ENCODE peak calls at places on chromosome 14, in four cellular contexts. P is K562, Y is HCT116, I is H1. G is an unnamed sample.

GRCh38 chr14:92846162-92846897 is 52.2 kb downstream of the GOLGA5 start:
- DNase-seq in I (no peak), Y (peak; percentile 2), P (peak; percentile 65), G (peak; percentile 86)

GRCh38 chr14:96204151-96205058 is at the start of gene BDKRB2:
- DNase-seq in P (no peak), I (peak; percentile 69), Y (peak; percentile 38), G (no peak)

GRCh38 chr14:40222996-40223395 is 790.8 kb upstream of the FBXO33 start:
- DNase-seq in P (no peak), I (no peak), Y (no peak), G (no peak)

GRCh38 chr14:60092516-60092915 is 793 bp downstream of the PCNX4 start:
- DNase-seq in I (no peak), P (peak; percentile 32), Y (no peak), G (no peak)

GRCh38 chr14:72745546-72745945 is 148.4 kb downstream of the DPF3 start:
- DNase-seq in Y (no peak), I (peak; percentile 7), P (no peak), G (no peak)

GRCh38 chr14:56189306-56189705 is 71.1 kb downstream of the PELI2 start:
- DNase-seq in P (no peak), Y (no peak), I (no peak), G (no peak)

GRCh38 chr14:38721822-38722431 is 381.1 kb downstream of the SEC23A start:
- DNase-seq in Y (peak; percentile 40), P (peak; percentile 34), I (peak; percentile 88), G (peak; percentile 4)

GRCh38 chr14:101962503-101962874 is 1.9 kb upstream of the DYNC1H1 start:
- DNase-seq in Y (peak; percentile 21), P (peak; percentile 90), I (no peak), G (no peak)

GRCh38 chr14:51996148-51996746 is 6.9 kb downstream of the RTRAF start:
- DNase-seq in I (no peak), P (peak; percentile 38), Y (no peak), G (no peak)

GRCh38 chr14:67973415-67973814 is 153.8 kb downstream of the RAD51B start:
- DNase-seq in I (no peak), P (no peak), Y (no peak), G (no peak)

GRCh38 chr14:77099425-77100167 is 1.5 kb downstream of the CIPC start:
- DNase-seq in P (peak; percentile 53), I (no peak), Y (no peak), G (no peak)

GRCh38 chr14:105473677-105474477 is 744 bp upstream of the CRIP2 start:
- DNase-seq in I (peak; percentile 96), Y (peak; percentile 66), P (peak; percentile 78), G (no peak)

GRCh38 chr14:91889477-91890211 is 22.3 kb upstream of the TC2N start:
- DNase-seq in Y (no peak), I (no peak), P (no peak), G (no peak)

GRCh38 chr14:32205984-32206383 is 2.9 kb upstream of the RNU6-8 start:
- DNase-seq in P (no peak), I (no peak), Y (no peak), G (peak; percentile 45)

GRCh38 chr14:35708072-35708471 is 101.0 kb downstream of the RALGAPA1 start:
- DNase-seq in I (no peak), P (no peak), Y (no peak), G (no peak)

GRCh38 chr14:79134346-79134745 is 964.2 kb downstream of the NRXN3 start:
- DNase-seq in P (no peak), Y (no peak), I (no peak), G (no peak)

GRCh38 chr14:69097974-69098373 is 54.9 kb downstream of the DCAF5 start:
- DNase-seq in Y (no peak), I (no peak), P (no peak), G (no peak)
- TF ChIP-seq EGR1 in Y (no peak), I (no peak), P (no peak), G (no peak)

DNA sequence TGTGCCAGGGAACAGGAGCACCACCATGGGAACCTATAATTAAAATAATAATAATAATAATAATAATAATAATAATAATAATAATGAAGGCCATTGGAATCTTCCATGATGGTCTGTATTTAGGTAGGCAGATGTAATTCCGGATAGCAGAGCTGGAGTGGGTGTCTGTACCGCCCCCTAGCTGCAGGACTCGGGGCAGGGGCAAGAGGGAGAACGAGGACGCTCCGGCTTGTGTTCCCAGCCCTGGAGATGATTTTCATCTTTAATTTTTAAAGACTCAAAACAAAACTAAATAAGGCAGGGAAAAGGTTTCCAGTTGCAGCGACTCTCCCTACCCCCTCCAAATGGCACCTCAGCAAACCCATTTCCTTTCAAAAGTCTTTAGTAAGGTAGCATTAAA is 501.1 kb downstream of the VRK1 start:
- DNase-seq in P (peak; percentile 30), I (peak; percentile 85), Y (no peak), G (no peak)
- TF ChIP-seq EGR1 in P (no peak), I (no peak), Y (no peak), G (no peak)

DNA sequence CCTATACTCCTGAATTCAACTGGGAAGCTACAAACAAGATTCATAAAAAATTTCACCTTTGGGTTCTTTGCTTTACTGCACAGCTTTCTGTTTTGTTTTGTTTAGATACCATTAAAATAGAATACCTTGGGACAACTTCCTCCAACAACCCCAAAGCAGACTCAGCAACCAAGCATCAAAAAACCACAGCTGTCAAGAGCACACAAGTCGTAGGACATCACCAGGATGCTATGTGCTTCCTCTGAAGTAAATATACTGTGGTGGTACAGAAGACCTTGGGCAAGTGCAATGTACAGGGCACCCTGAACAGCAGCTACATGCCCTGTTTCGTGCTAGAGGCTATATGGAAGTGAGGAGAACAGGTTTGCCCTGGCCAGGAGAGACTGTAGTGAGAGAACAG is 359.3 kb downstream of the BCL11B start:
- DNase-seq in I (no peak), P (no peak), Y (no peak), G (no peak)
- TF ChIP-seq EGR1 in I (no peak), P (no peak), Y (no peak), G (no peak)

DNA sequence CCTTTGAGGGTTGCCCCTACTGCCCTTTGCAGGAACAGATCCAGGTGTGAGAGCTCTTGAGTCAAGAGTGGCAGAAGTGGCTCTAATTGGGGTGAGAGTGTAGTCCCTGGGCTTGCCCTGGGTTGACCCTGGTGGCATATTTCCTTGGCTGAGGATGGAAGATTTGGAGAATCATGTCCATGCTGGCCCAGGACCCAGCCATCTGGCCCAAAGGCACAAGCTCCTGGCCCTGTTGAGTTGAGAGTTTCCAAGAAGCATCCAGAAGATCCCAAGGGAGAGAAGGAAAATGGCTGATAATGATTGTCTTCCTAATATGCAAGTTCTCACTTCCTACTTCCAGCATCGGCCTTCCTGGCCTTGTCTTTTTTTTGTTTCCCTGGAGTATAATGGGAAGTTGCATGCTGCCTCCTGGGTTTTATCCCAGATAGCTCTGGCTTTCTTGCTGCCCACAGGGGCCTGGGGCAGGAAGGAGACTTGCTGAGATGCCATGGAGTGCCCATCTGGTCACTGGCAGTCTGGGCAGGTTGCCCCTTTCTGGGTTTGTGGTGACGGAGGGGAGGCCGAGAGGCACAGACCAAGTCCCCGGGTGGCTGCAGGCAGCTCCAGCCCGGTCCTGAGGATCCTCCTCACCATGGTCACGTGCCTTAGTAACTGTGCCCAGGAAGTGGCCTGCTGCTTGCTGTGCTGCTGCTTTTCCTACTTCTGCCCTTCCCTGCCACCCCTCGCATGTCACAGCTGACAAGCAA is 55.3 kb upstream of the SRSF5 start:
- DNase-seq in Y (no peak), P (no peak), I (no peak), G (no peak)
- TF ChIP-seq EGR1 in Y (no peak), P (no peak), I (no peak), G (no peak)